ENCODE peak calls at places on chromosomes 12 and 14, in seven cellular contexts. J is astrocyte of the spinal cord; L is HCT116; C is left ventricle myocardium inferior; Z is activated T-cell treated with anti-CD3 and anti-CD28 coated beads, Interleukin-2, amount 50 U/mL, for 72 hours; M is anterior cingulate cortex; U is iris pigment epithelial cell. T is an unnamed sample.

GRCh38 chr12:113932411-113933196 is 33.5 kb downstream of the RBM19 start:
- DNase-seq in Z (no peak), L (no peak), M (peak; percentile 85), C (no peak), J (peak; percentile 46), U (peak; percentile 11), T (no peak)

GRCh38 chr14:78254911-78255431 is 84.8 kb downstream of the NRXN3 start:
- DNase-seq in Z (peak; percentile 77), C (no peak), J (peak; percentile 80), M (no peak), L (no peak), U (peak; percentile 4), T (peak; percentile 81)

GRCh38 chr14:64910847-64911495 is 3.3 kb upstream of the CHURC1 start:
- DNase-seq in U (peak; percentile 62), Z (no peak), C (no peak), M (no peak), J (peak; percentile 43), L (peak; percentile 39), T (peak; percentile 44)

GRCh38 chr14:53950031-53950793 is 6.4 kb downstream of the BMP4 start:
- DNase-seq in Z (no peak), L (no peak), U (no peak), M (no peak), J (no peak), C (no peak), T (no peak)

GRCh38 chr14:63952933-63953437 is 100.2 kb downstream of the SYNE2 start:
- DNase-seq in L (no peak), Z (no peak), U (peak; percentile 24), J (no peak), C (no peak), M (no peak), T (no peak)

GRCh38 chr14:77988096-77988870 is 181.9 kb upstream of the NRXN3 start:
- DNase-seq in U (no peak), C (no peak), Z (no peak), M (peak; percentile 58), J (no peak), L (no peak), T (no peak)

GRCh38 chr12:97572220-97572619 is 109.6 kb downstream of the RMST start:
- DNase-seq in J (no peak), U (no peak), Z (no peak), M (no peak), L (no peak), C (no peak), T (peak; percentile 71)

GRCh38 chr12:79764641-79765040 is 73.9 kb upstream of the PAWR start:
- DNase-seq in U (peak; percentile 7), J (no peak), L (no peak), Z (no peak), C (no peak), M (no peak), T (no peak)

GRCh38 chr12:117279606-117280005 is 81.8 kb downstream of the NOS1 start:
- DNase-seq in C (no peak), L (no peak), J (no peak), U (no peak), M (no peak), Z (no peak), T (no peak)

GRCh38 chr14:99209409-99209808 is 62.6 kb downstream of the BCL11B start:
- DNase-seq in C (no peak), U (no peak), Z (no peak), M (no peak), J (no peak), L (no peak), T (no peak)

GRCh38 chr12:123713398-123714301 is 1.5 kb downstream of the ATP6V0A2 start:
- DNase-seq in M (peak; percentile 5), C (no peak), L (no peak), Z (no peak), U (peak; percentile 21), J (no peak), T (peak; percentile 37)

GRCh38 chr12:65643595-65644386 is 180.5 kb upstream of the HMGA2 start:
- DNase-seq in Z (no peak), J (no peak), M (no peak), C (no peak), U (peak; percentile 53), L (no peak), T (peak; percentile 70)

GRCh38 chr12:42660968-42661937 is 71.7 kb upstream of the PRICKLE1 start:
- DNase-seq in M (no peak), Z (no peak), L (no peak), J (no peak), C (no peak), U (no peak), T (no peak)

GRCh38 chr12:51320311-51320694 is 3.7 kb downstream of the BIN2 start:
- DNase-seq in L (no peak), J (no peak), M (no peak), Z (no peak), U (no peak), C (no peak), T (no peak)

GRCh38 chr12:1367331-1367730 is 227.1 kb downstream of the FBXL14 start:
- DNase-seq in C (no peak), L (no peak), Z (no peak), J (no peak), M (no peak), U (no peak), T (no peak)

GRCh38 chr12:49795654-49796105 is 32.5 kb downstream of the NCKAP5L start:
- DNase-seq in L (no peak), C (no peak), Z (no peak), J (no peak), M (no peak), U (no peak), T (no peak)

GRCh38 chr12:128543493-128543892 is 276.5 kb downstream of the TMEM132C start:
- DNase-seq in U (no peak), M (peak; percentile 7), C (no peak), Z (no peak), J (no peak), L (no peak), T (no peak)

GRCh38 chr12:131857908-131858850 is 30.0 kb downstream of the MMP17 start:
- DNase-seq in L (no peak), M (no peak), Z (no peak), C (no peak), J (no peak), U (no peak), T (no peak)

GRCh38 chr12:17371491-17372290 is 718.3 kb downstream of the RERGL start:
- DNase-seq in M (no peak), Z (no peak), L (no peak), J (no peak), U (no peak), C (no peak), T (no peak)

GRCh38 chr12:106282457-106283097 is 20.0 kb upstream of the TCP11L2 start:
- DNase-seq in U (peak; percentile 66), L (peak; percentile 67), C (peak; percentile 38), M (no peak), Z (peak; percentile 49), J (peak; percentile 46), T (peak; percentile 76)

GRCh38 chr12:388547-389137 is 478 bp downstream of the KDM5A start:
- DNase-seq in Z (peak; percentile 59), L (no peak), M (no peak), J (peak; percentile 25), C (peak; percentile 15), U (peak; percentile 42), T (peak; percentile 28)

GRCh38 chr12:5964913-5965900 is 20.1 kb upstream of the ANO2 start:
- DNase-seq in Z (no peak), U (no peak), M (no peak), C (no peak), J (peak; percentile 55), L (no peak), T (peak; percentile 26)

GRCh38 chr12:29148065-29148957 is 767 bp upstream of the FAR2 start:
- DNase-seq in C (peak; percentile 42), J (peak; percentile 22), U (no peak), Z (peak; percentile 11), L (no peak), M (no peak), T (no peak)

GRCh38 chr14:38432186-38432585 is 176.3 kb upstream of the CLEC14A start:
- DNase-seq in M (no peak), L (no peak), J (no peak), U (no peak), Z (no peak), C (no peak), T (no peak)

GRCh38 chr14:53399057-53399456 is 245.9 kb upstream of the DDHD1 start:
- DNase-seq in L (peak; percentile 22), U (peak; percentile 62), Z (peak; percentile 1), J (peak; percentile 70), M (no peak), C (no peak), T (peak; percentile 31)

GRCh38 chr12:105262461-105263184 is 26.6 kb upstream of the APPL2 start:
- DNase-seq in L (no peak), U (no peak), Z (no peak), M (no peak), J (no peak), C (no peak), T (no peak)

GRCh38 chr12:14365294-14366210 is at the start of gene ATF7IP:
- DNase-seq in C (peak; percentile 95), L (peak; percentile 90), Z (peak; percentile 95), J (peak; percentile 99), U (peak; percentile 99), M (peak; percentile 93), T (peak; percentile 92)

GRCh38 chr12:84822541-84822940 is 90.1 kb downstream of the SLC6A15 start:
- DNase-seq in J (peak; percentile 69), U (peak; percentile 48), L (no peak), Z (no peak), M (no peak), C (no peak), T (no peak)

GRCh38 chr12:31629756-31630732 is 29.4 kb upstream of the ETFBKMT start:
- DNase-seq in J (peak; percentile 72), Z (no peak), L (no peak), U (peak; percentile 82), C (peak; percentile 25), M (no peak), T (no peak)

GRCh38 chr12:92075425-92075891 is 70.2 kb downstream of the BTG1 start:
- DNase-seq in C (no peak), J (peak; percentile 67), U (peak; percentile 90), L (no peak), Z (no peak), M (no peak), T (no peak)

GRCh38 chr12:120693848-120694247 is 6.9 kb downstream of the MLEC start:
- DNase-seq in Z (no peak), U (no peak), J (no peak), C (no peak), M (no peak), L (no peak), T (no peak)

GRCh38 chr14:90412058-90412457 is 15.2 kb downstream of the CALM1 start:
- DNase-seq in M (no peak), J (no peak), Z (no peak), L (no peak), U (peak; percentile 8), C (no peak), T (no peak)

GRCh38 chr14:32059702-32060101 is 17.4 kb upstream of the ARHGAP5 start:
- DNase-seq in Z (no peak), M (no peak), J (no peak), C (no peak), L (no peak), U (no peak), T (no peak)

GRCh38 chr14:65251213-65251612 is 148.9 kb upstream of the MAX start:
- DNase-seq in Z (no peak), C (no peak), U (peak; percentile 94), M (no peak), L (no peak), J (peak; percentile 83), T (peak; percentile 95)

GRCh38 chr14:104561124-104561531 is 18.4 kb upstream of the C14orf180 start:
- DNase-seq in U (no peak), Z (no peak), C (no peak), J (no peak), L (no peak), M (no peak), T (no peak)

GRCh38 chr14:74614508-74615495 is 2.8 kb upstream of the LTBP2 start:
- DNase-seq in Z (peak; percentile 24), J (no peak), L (no peak), M (no peak), C (no peak), U (no peak), T (peak; percentile 50)

T was measured in bronchial epithelial cell.